ENCODE peak calls at places on chromosomes 4 and X, in ten cellular contexts. F is transverse colon, P is endodermal cell, L is GM23338, G is endothelial cell of umbilical vein, Q is brain microvascular endothelial cell, T is body of pancreas, Z is upper lobe of right lung, H is tibial nerve, C is MM.1S. A is an unnamed sample.

GRCh38 chr4:158209825-158210807 is at the start of gene TMEM144:
- DNase-seq in Q (peak; percentile 93), F (peak; percentile 92), Z (peak; percentile 96), L (peak; percentile 92), G (peak; percentile 93), T (peak; percentile 94), P (peak; percentile 96), H (peak; percentile 82), C (peak; percentile 77), A (peak; percentile 97)

GRCh38 chr4:111991163-111991562 is 154.1 kb upstream of the FAM241A start:
- DNase-seq in P (no peak), L (no peak), Z (no peak), H (no peak), G (no peak), Q (no peak), T (no peak), C (peak; percentile 51), F (no peak), A (no peak)

GRCh38 chrX:103157511-103158316 is 57.2 kb upstream of the BEX4 start:
- DNase-seq in P (peak; percentile 62), G (peak; percentile 58), C (peak; percentile 48), Z (no peak), H (peak; percentile 17), L (peak; percentile 38), T (peak; percentile 29), Q (peak; percentile 29), F (no peak), A (no peak)

GRCh38 chr4:71235321-71236206 is 103.3 kb upstream of the SLC4A4 start:
- DNase-seq in L (no peak), G (no peak), Q (no peak), C (no peak), H (no peak), F (no peak), T (no peak), Z (no peak), P (no peak), A (no peak)

GRCh38 chr4:122584517-122584916 is 36.3 kb downstream of the IL21 start:
- DNase-seq in H (no peak), F (no peak), Q (peak; percentile 71), T (no peak), L (no peak), C (peak; percentile 52), P (no peak), Z (no peak), G (peak; percentile 73), A (no peak)

GRCh38 chrX:19672211-19672814 is 157.0 kb upstream of the MAP3K15 start:
- DNase-seq in C (no peak), F (no peak), Q (no peak), P (no peak), L (no peak), G (no peak), H (no peak), Z (no peak), T (no peak), A (no peak)

GRCh38 chrX:134186362-134187121 is 50.4 kb upstream of the CCDC160 start:
- DNase-seq in P (no peak), G (no peak), C (peak; percentile 87), Z (no peak), T (no peak), Q (no peak), H (no peak), F (peak; percentile 20), L (no peak), A (no peak)

GRCh38 chr4:44961001-44961755 is 234.8 kb upstream of the GNPDA2 start:
- DNase-seq in T (no peak), P (no peak), G (no peak), Q (no peak), H (no peak), F (no peak), C (no peak), L (no peak), Z (no peak), A (no peak)

GRCh38 chr4:53899544-53900274 is 164.7 kb downstream of the CHIC2 start:
- DNase-seq in T (no peak), C (no peak), Q (no peak), G (peak; percentile 43), F (no peak), Z (no peak), H (no peak), L (no peak), P (no peak), A (no peak)

DNA sequence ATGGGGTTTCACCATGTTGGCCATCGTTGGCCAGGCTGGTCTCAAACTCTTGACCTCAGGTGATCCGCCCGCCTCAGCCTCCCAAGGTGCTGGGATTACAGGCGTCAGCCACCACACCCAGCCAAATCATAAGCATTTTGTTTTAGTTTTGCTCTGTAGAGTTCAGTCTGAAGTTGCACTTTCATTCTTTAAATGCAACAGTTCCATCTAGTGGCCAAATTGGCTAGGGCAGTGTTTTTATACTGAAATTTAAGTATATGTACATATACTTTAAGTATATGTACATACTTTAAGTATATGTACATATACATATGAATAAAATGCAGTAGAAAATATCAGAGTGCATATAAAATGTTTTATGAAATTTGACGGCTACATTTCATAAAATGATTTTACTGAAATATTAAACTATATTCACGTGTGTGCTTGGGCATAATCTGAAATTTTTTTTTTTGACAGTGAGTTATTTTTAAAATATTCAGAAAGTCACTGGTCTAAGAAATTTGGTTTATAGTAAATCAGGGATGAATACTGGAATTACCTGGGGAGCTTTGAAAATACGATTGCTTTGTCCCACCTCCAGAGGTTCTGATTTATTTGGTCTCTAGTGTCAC is 145.5 kb downstream of the NWD2 start:
- DNase-seq in L (peak; percentile 78), F (peak; percentile 31), H (peak; percentile 71), P (peak; percentile 70), Q (peak; percentile 45), T (peak; percentile 32), C (peak; percentile 81), G (peak; percentile 61), Z (no peak), A (no peak)
- TF ChIP-seq CTCF in L (peak; percentile 89), F (peak; percentile 73), H (peak; percentile 74), P (peak; percentile 90), Q (peak; percentile 60), T (peak; percentile 86), C (peak; percentile 61), G (peak; percentile 53), Z (peak; percentile 75), A (peak; percentile 62)

GRCh38 chrX:30931920-30932319 is 42.9 kb upstream of the TAB3 start:
- DNase-seq in G (no peak), F (no peak), C (no peak), L (no peak), H (no peak), T (no peak), Z (no peak), P (no peak), Q (no peak), A (no peak)
- H3K27ac ChIP-seq in G (no peak overlapping the region), F (no peak overlapping the region), C (no peak overlapping the region), L (no peak overlapping the region), H (no peak overlapping the region), T (no peak overlapping the region), Z (no peak overlapping the region), P (no peak overlapping the region), Q (no peak overlapping the region), A (no peak overlapping the region)

GRCh38 chrX:21838937-21839333 is 482 bp upstream of the MBTPS2 start:
- DNase-seq in Z (no peak), H (no peak), G (no peak), C (peak; percentile 36), T (no peak), P (no peak), F (no peak), Q (no peak), L (no peak), A (no peak)

GRCh38 chrX:21840199-21840557 is 761 bp downstream of the MBTPS2 start:
- DNase-seq in C (peak; percentile 34), L (no peak), G (no peak), H (no peak), Q (no peak), T (no peak), P (no peak), Z (no peak), F (no peak), A (no peak)

GRCh38 chrX:21837056-21837455 is 2.4 kb upstream of the MBTPS2 start:
- DNase-seq in H (no peak), G (no peak), Z (no peak), F (no peak), T (no peak), Q (no peak), C (no peak), L (no peak), P (no peak), A (no peak)

GRCh38 chrX:21843179-21843578 is 3.8 kb downstream of the MBTPS2 start:
- DNase-seq in F (no peak), P (no peak), Q (no peak), H (no peak), L (no peak), C (no peak), T (no peak), G (no peak), Z (no peak), A (no peak)

GRCh38 chrX:21839334-21840198 is at the start of gene MBTPS2:
- DNase-seq in L (peak; percentile 85), G (peak; percentile 90), Z (peak; percentile 87), F (peak; percentile 85), Q (peak; percentile 76), H (peak; percentile 59), C (peak; percentile 82), P (peak; percentile 91), T (peak; percentile 87), A (peak; percentile 82)
- TF ChIP-seq CTCF in L (no peak), G (peak; percentile 15), Z (peak; percentile 6), F (no peak), Q (peak; percentile 13), H (no peak), C (no peak), P (peak; percentile 11), T (no peak), A (no peak)

GRCh38 chrX:24482823-24483410 is 17.8 kb downstream of the PDK3 start:
- DNase-seq in T (no peak), L (no peak), F (no peak), H (no peak), Z (no peak), G (no peak), Q (no peak), C (no peak), P (no peak), A (no peak)

GRCh38 chrX:24487576-24487975 is 22.5 kb downstream of the PDK3 start:
- DNase-seq in Z (no peak), Q (no peak), L (no peak), P (no peak), H (no peak), C (no peak), T (no peak), F (no peak), G (no peak), A (no peak)

GRCh38 chrX:24483596-24483995 is 18.5 kb downstream of the PDK3 start:
- DNase-seq in F (no peak), T (no peak), G (no peak), C (no peak), P (no peak), L (no peak), Q (no peak), Z (no peak), H (no peak), A (no peak)

GRCh38 chrX:24485976-24486680 is 21.0 kb downstream of the PDK3 start:
- DNase-seq in T (no peak), Q (no peak), H (no peak), Z (no peak), G (no peak), C (no peak), L (no peak), P (no peak), F (no peak), A (no peak)

DNA sequence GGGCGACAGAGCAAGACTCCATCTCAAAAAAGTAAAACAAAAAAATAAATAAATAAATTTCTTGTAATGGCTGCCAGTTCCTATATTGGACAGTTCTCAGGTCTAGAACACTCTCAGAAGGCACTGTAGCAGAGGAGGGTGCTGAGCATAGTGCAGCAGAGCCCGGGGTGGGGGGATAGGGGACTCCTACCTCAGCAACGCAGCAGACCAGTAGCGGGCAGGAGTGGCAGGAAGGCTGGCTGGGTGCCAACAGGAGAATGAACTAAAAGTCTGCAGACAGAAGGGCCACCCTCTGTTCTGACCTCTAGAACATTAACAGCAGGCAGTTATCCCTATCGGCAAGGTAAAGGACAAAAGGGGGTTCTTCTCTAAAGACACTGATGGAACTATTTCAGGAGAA is 20.2 kb downstream of the PDK3 start:
- DNase-seq in Z (no peak), T (peak; percentile 16), H (no peak), Q (no peak), C (no peak), L (no peak), F (no peak), P (no peak), G (no peak), A (no peak)
- H3K27ac ChIP-seq in Z (no peak overlapping the region), T (no peak overlapping the region), H (no peak overlapping the region), Q (no peak overlapping the region), C (no peak overlapping the region), L (no peak overlapping the region), F (no peak overlapping the region), P (no peak overlapping the region), G (no peak overlapping the region), A (no peak overlapping the region)